ENCODE peak calls at places on chromosomes 16 and 17, in nine cellular contexts. V is body of pancreas, O is caudate nucleus, N is H1, P is left ventricle myocardium inferior, W is right lobe of liver, C is upper lobe of right lung, Y is ascending aorta, G is RWPE1. K is an unnamed sample.

GRCh38 chr17:76716834-76717205 is 6.1 kb upstream of the MXRA7 start:
- DNase-seq in V (no peak), O (no peak), N (no peak), P (no peak), W (no peak), C (peak), Y (no peak), G (no peak), K (no peak)

GRCh38 chr16:82741073-82741615 is 114.4 kb downstream of the CDH13 start:
- DNase-seq in V (no peak), O (no peak), N (no peak), P (no peak), W (no peak), C (no peak), Y (no peak), G (no peak), K (no peak)

GRCh38 chr16:11604783-11605563 is 18.3 kb upstream of the LITAF start:
- DNase-seq in V (peak), O (no peak), N (no peak), P (peak), W (peak), C (peak), Y (no peak), G (no peak), K (no peak)

GRCh38 chr16:4696172-4696904 is 3.0 kb downstream of the NUDT16L1 start:
- DNase-seq in V (no peak), O (no peak), N (no peak), P (peak), W (no peak), C (peak), Y (no peak), G (no peak), K (peak)

GRCh38 chr17:2025622-2026309 is 632 bp upstream of the RTN4RL1 start:
- DNase-seq in V (peak), O (peak), N (peak), P (peak), W (peak), C (peak), Y (no peak), G (peak), K (peak)

GRCh38 chr17:70159980-70160379 is 9.4 kb upstream of the KCNJ2 start:
- DNase-seq in V (no peak), O (no peak), N (no peak), P (no peak), W (no peak), C (no peak), Y (no peak), G (no peak), K (no peak)

GRCh38 chr16:11118479-11118878 is 137.5 kb downstream of the SOCS1 start:
- DNase-seq in V (no peak), O (no peak), N (no peak), P (no peak), W (no peak), C (no peak), Y (no peak), G (no peak), K (no peak)

GRCh38 chr17:80861892-80862291 is 129.7 kb upstream of the CHMP6 start:
- DNase-seq in V (no peak), O (no peak), N (no peak), P (no peak), W (peak), C (no peak), Y (no peak), G (peak), K (peak)

GRCh38 chr17:76546556-76547182 is 6.8 kb downstream of the PRCD start:
- DNase-seq in V (no peak), O (no peak), N (no peak), P (no peak), W (no peak), C (no peak), Y (no peak), G (peak), K (no peak)

GRCh38 chr16:87076331-87076949 is 240.8 kb downstream of the C16orf95 start:
- DNase-seq in V (no peak), O (no peak), N (no peak), P (no peak), W (no peak), C (no peak), Y (no peak), G (no peak), K (peak)

GRCh38 chr16:71927383-71927782 is 32.1 kb downstream of the IST1 start:
- DNase-seq in V (peak), O (no peak), N (no peak), P (peak), W (no peak), C (no peak), Y (no peak), G (peak), K (no peak)

GRCh38 chr16:64397042-64397441 is 724.8 kb downstream of the CDH11 start:
- DNase-seq in V (no peak), O (no peak), N (no peak), P (no peak), W (no peak), C (no peak), Y (no peak), G (no peak), K (no peak)

GRCh38 chr16:73323880-73324279 is 276.0 kb upstream of the ZFHX3 start:
- DNase-seq in V (no peak), O (no peak), N (no peak), P (peak), W (no peak), C (no peak), Y (no peak), G (no peak), K (no peak)

GRCh38 chr16:48740964-48741363 is 131.0 kb upstream of the N4BP1 start:
- DNase-seq in V (no peak), O (no peak), N (no peak), P (no peak), W (no peak), C (no peak), Y (no peak), G (no peak), K (no peak)

GRCh38 chr17:59105852-59106462 is 723 bp downstream of the TRIM37 start:
- DNase-seq in V (peak), O (peak), N (no peak), P (peak), W (peak), C (peak), Y (peak), G (peak), K (peak)

GRCh38 chr17:45172541-45173286 is 11.0 kb downstream of the HEXIM2 start:
- DNase-seq in V (peak), O (peak), N (peak), P (peak), W (peak), C (peak), Y (peak), G (peak), K (peak)

GRCh38 chr17:32971171-32971570 is 20.5 kb upstream of the SPACA3 start:
- DNase-seq in V (peak), O (no peak), N (no peak), P (no peak), W (no peak), C (no peak), Y (no peak), G (no peak), K (no peak)

GRCh38 chr17:2420131-2420530 is 19.3 kb upstream of the MNT start:
- DNase-seq in V (no peak), O (no peak), N (no peak), P (no peak), W (no peak), C (peak), Y (no peak), G (no peak), K (no peak)

GRCh38 chr16:89256651-89257254 is 39.2 kb downstream of the ZNF778 start:
- DNase-seq in V (peak), O (peak), N (peak), P (peak), W (peak), C (no peak), Y (no peak), G (peak), K (peak)

GRCh38 chr16:58024673-58025350 is 742 bp upstream of the MMP15 start:
- DNase-seq in V (peak), O (no peak), N (peak), P (peak), W (peak), C (peak), Y (no peak), G (no peak), K (peak)

GRCh38 chr17:2295575-2295974 is 8.0 kb downstream of the SMG6 start:
- DNase-seq in V (no peak), O (no peak), N (no peak), P (no peak), W (no peak), C (no peak), Y (no peak), G (peak), K (no peak)

GRCh38 chr16:81542609-81543570 is 98.3 kb downstream of the CMIP start:
- DNase-seq in V (no peak), O (no peak), N (no peak), P (no peak), W (no peak), C (peak), Y (no peak), G (no peak), K (no peak)

GRCh38 chr17:40518401-40519088 is 17.1 kb upstream of the TNS4 start:
- DNase-seq in V (no peak), O (no peak), N (no peak), P (no peak), W (no peak), C (peak), Y (no peak), G (peak), K (peak)

GRCh38 chr17:40341808-40342574 is 22.5 kb downstream of the GJD3 start:
- DNase-seq in V (peak), O (no peak), N (peak), P (peak), W (peak), C (peak), Y (no peak), G (peak), K (peak)

GRCh38 chr16:66427036-66427446 is at the start of gene BEAN1:
- DNase-seq in V (no peak), O (no peak), N (peak), P (peak), W (no peak), C (no peak), Y (no peak), G (peak), K (no peak)

GRCh38 chr17:43211123-43211479 is 574 bp upstream of the TMEM106A start:
- DNase-seq in V (no peak), O (no peak), N (no peak), P (no peak), W (no peak), C (no peak), Y (no peak), G (no peak), K (no peak)

GRCh38 chr17:80036715-80037477 is 454 bp downstream of the CCDC40 start:
- DNase-seq in V (no peak), O (no peak), N (peak), P (no peak), W (no peak), C (peak), Y (no peak), G (no peak), K (peak)

DNA sequence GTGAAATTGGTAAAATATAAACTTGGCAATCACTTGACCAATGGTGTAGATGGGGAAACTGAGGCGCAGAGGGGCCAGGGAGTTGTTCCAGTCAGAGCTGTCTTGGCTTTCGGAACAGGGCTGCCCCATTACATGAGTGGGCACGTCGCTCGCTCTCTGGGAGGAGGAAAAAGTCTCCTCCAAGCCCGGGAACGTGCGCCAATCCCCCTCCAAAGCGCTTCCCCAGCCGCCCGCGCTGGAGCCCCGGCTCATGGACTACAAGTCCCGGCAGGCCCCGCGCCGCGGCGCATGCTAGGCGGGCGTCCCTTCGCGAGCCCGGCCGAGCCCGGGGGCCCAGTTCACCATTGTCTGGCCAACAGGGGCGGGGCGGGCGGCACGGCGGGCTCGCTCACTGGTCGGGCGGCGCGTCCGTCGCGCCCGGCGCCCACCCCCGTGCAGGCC is 294 bp upstream of the LLGL1 start:
- DNase-seq in V (peak), O (peak), N (peak), P (peak), W (peak), C (peak), Y (peak), G (peak), K (peak)
- H3K27ac ChIP-seq in V (peak), O (no peak), N (peak), P (peak), W (no peak), C (peak), Y (peak), G (peak), K (peak)

DNA sequence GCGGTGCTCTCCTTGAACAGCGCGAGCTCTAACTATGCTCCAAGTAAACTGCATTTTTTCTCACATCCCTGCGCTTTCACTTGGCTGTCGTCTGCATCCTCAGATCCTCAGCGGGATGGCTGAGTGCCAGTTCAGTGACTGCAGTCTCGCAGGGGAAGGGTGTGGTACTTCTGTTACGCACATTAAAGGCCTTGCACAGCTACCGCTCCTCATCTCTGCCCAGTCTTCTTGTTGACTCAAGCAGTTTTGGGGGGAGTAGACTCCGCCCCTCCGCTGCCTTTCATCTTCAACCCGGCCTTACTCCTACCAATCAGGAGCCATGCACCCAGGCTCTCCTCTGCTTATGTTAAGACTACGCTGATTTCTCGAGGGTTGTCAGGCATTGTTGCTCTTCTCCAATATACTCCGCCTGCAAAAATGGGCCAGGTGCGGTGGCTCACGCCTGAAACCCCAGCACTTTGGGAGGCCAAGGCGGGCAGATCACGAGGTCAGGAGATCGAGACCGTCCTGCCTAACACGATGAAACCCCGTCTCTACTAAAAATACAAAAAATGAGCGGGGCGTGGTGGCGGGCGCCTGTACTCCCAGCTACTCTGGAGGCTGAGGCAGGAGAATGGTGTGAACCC is 10.0 kb downstream of the ATP5PD start:
- DNase-seq in V (peak), O (no peak), N (no peak), P (peak), W (peak), C (peak), Y (peak), G (peak), K (peak)
- H3K27ac ChIP-seq in V (peak), O (peak), N (peak), P (peak), W (no peak), C (peak), Y (peak), G (peak), K (peak)

GRCh38 chr16:19969284-19969683 is 84.6 kb upstream of the GPRC5B start:
- DNase-seq in V (no peak), O (no peak), N (no peak), P (no peak), W (no peak), C (no peak), Y (no peak), G (no peak), K (no peak)
- H3K27ac ChIP-seq in V (no peak), O (no peak), N (no peak), P (no peak), W (no peak), C (no peak), Y (no peak), G (no peak), K (no peak)

DNA sequence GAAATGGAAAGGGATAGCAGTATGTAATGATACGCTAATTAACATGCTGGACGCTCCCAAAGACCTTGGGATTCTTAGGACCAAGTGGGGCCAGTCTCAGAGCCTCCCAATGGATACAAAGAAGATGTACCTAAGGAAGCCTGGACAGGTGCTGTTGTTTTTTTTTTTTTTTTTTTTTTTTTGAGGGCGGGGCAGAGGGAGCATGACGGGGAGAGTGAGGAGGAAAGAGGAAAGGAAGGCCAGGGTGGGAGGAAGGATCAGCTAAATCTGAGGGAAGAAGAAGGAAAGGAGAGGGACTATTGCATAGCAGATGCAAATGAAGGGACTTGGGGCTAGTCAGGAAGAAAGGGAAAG is 2.5 kb downstream of the VAMP2 start:
- DNase-seq in V (no peak), O (no peak), N (no peak), P (no peak), W (no peak), C (no peak), Y (no peak), G (no peak), K (peak)
- H3K27ac ChIP-seq in V (peak), O (no peak), N (no peak), P (peak), W (no peak), C (no peak), Y (peak), G (peak), K (no peak)

GRCh38 chr16:85330694-85331188 is 218.5 kb upstream of the CIBAR2 start:
- DNase-seq in V (peak), O (no peak), N (no peak), P (no peak), W (no peak), C (no peak), Y (no peak), G (peak), K (peak)

GRCh38 chr16:85333337-85333736 is 221.1 kb upstream of the CIBAR2 start:
- DNase-seq in V (no peak), O (no peak), N (no peak), P (no peak), W (no peak), C (no peak), Y (no peak), G (no peak), K (no peak)

GRCh38 chr16:85329999-85330693 is 217.9 kb upstream of the CIBAR2 start:
- DNase-seq in V (no peak), O (no peak), N (no peak), P (no peak), W (no peak), C (no peak), Y (no peak), G (no peak), K (peak)

GRCh38 chr16:85332175-85332574 is 219.9 kb upstream of the CIBAR2 start:
- DNase-seq in V (no peak), O (no peak), N (no peak), P (no peak), W (no peak), C (no peak), Y (no peak), G (no peak), K (peak)

GRCh38 chr16:85331685-85332084 is 219.4 kb upstream of the CIBAR2 start:
- DNase-seq in V (no peak), O (no peak), N (no peak), P (no peak), W (no peak), C (no peak), Y (no peak), G (peak), K (no peak)
- H3K27ac ChIP-seq in V (no peak), O (no peak), N (no peak), P (no peak), W (no peak), C (no peak), Y (no peak), G (peak), K (no peak)

GRCh38 chr17:72199256-72199655 is 78.4 kb downstream of the SOX9 start:
- DNase-seq in V (no peak), O (no peak), N (no peak), P (no peak), W (no peak), C (no peak), Y (no peak), G (no peak), K (no peak)
- H3K27ac ChIP-seq in V (no peak), O (no peak), N (no peak), P (no peak), W (no peak), C (no peak), Y (no peak), G (no peak), K (no peak)

GRCh38 chr16:27319257-27319965 is 5.6 kb downstream of the IL4R start:
- DNase-seq in V (no peak), O (no peak), N (no peak), P (no peak), W (no peak), C (no peak), Y (no peak), G (no peak), K (peak)
- H3K27ac ChIP-seq in V (peak), O (no peak), N (no peak), P (peak), W (peak), C (peak), Y (peak), G (peak), K (no peak)

DNA sequence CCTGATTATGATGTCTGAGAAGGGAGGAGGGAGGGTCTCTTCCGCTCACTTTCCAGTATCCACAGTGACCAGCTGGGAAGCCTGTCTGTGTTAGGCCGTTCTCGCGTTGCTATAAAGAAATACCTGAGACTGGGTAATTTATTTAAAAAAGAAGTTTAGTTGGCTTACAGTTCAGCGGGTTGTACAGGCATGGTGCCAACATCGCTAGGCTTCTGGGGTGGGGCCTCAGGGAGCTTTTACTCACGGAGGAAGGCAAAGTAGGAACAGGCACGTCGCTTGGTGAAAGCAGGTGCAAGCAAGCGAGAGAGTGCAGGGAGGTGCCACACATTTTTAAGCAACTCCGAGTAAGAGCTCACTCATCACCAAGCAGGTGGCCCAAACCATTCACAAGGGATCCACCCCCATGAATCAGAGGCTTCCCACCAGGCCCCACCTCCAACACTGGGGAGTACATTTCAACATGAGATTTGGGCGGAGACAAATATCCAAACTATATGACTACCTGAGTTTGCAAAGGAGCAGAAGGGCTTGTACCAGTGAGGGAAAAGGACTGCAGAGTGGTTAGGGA is 137.5 kb downstream of the CCDC182 start:
- DNase-seq in V (no peak), O (no peak), N (no peak), P (no peak), W (no peak), C (peak), Y (no peak), G (peak), K (no peak)
- H3K27ac ChIP-seq in V (peak), O (peak), N (peak), P (no peak), W (no peak), C (no peak), Y (no peak), G (peak), K (no peak)